ENCODE peak calls at places on chromosome 3, in five cellular contexts. One of them, this sample, is unnamed.

GRCh38 chr3:152474585-152474984 is 205.9 kb downstream of the MBNL1 start:
- DNase-seq in left lung: no peak
- DNase-seq in HCT116: peak; percentile 43
- DNase-seq in psoas muscle: no peak
- DNase-seq in colonic mucosa: no peak
- DNase-seq in this sample: peak; percentile 69

GRCh38 chr3:14424711-14425573 is 22.5 kb downstream of the SLC6A6 start:
- DNase-seq in left lung: peak; percentile 64
- DNase-seq in HCT116: no peak
- DNase-seq in colonic mucosa: no peak
- DNase-seq in psoas muscle: no peak
- DNase-seq in this sample: no peak

GRCh38 chr3:144770813-144771400 is 799.3 kb downstream of the DIPK2A start:
- DNase-seq in colonic mucosa: no peak
- DNase-seq in HCT116: peak; percentile 24
- DNase-seq in psoas muscle: no peak
- DNase-seq in left lung: no peak
- DNase-seq in this sample: no peak

GRCh38 chr3:168312991-168313390 is 217.3 kb upstream of the GOLIM4 start:
- DNase-seq in colonic mucosa: no peak
- DNase-seq in left lung: no peak
- DNase-seq in psoas muscle: no peak
- DNase-seq in HCT116: no peak
- DNase-seq in this sample: no peak

GRCh38 chr3:69463546-69463945 is 77.7 kb upstream of the FRMD4B start:
- DNase-seq in colonic mucosa: no peak
- DNase-seq in left lung: no peak
- DNase-seq in HCT116: no peak
- DNase-seq in psoas muscle: no peak
- DNase-seq in this sample: no peak

GRCh38 chr3:11136871-11137626 is 17.2 kb upstream of the HRH1 start:
- DNase-seq in psoas muscle: peak; percentile 78
- DNase-seq in HCT116: peak; percentile 100
- DNase-seq in left lung: peak; percentile 58
- DNase-seq in colonic mucosa: no peak
- DNase-seq in this sample: peak; percentile 100

GRCh38 chr3:54891540-54891897 is 36.3 kb downstream of the LRTM1 start:
- DNase-seq in left lung: peak; percentile 80
- DNase-seq in psoas muscle: peak; percentile 78
- DNase-seq in HCT116: no peak
- DNase-seq in colonic mucosa: peak; percentile 83
- DNase-seq in this sample: peak; percentile 96

GRCh38 chr3:45034612-45035252 is 8.6 kb downstream of the CLEC3B start:
- DNase-seq in left lung: peak; percentile 84
- DNase-seq in colonic mucosa: peak; percentile 62
- DNase-seq in psoas muscle: peak; percentile 77
- DNase-seq in HCT116: no peak
- DNase-seq in this sample: no peak

GRCh38 chr3:127820871-127821853 is 1.2 kb downstream of the MGLL start:
- DNase-seq in colonic mucosa: peak; percentile 83
- DNase-seq in left lung: peak; percentile 74
- DNase-seq in HCT116: no peak
- DNase-seq in psoas muscle: peak; percentile 38
- DNase-seq in this sample: no peak

GRCh38 chr3:172217877-172218276 is 178.5 kb downstream of the FNDC3B start:
- DNase-seq in HCT116: no peak
- DNase-seq in left lung: no peak
- DNase-seq in psoas muscle: no peak
- DNase-seq in colonic mucosa: no peak
- DNase-seq in this sample: no peak

GRCh38 chr3:177312491-177312890 is 115.2 kb upstream of the TBL1XR1 start:
- DNase-seq in HCT116: no peak
- DNase-seq in colonic mucosa: no peak
- DNase-seq in psoas muscle: no peak
- DNase-seq in left lung: no peak
- DNase-seq in this sample: no peak

GRCh38 chr3:36698314-36698713 is 66.0 kb downstream of the DCLK3 start:
- DNase-seq in HCT116: no peak
- DNase-seq in colonic mucosa: no peak
- DNase-seq in left lung: no peak
- DNase-seq in psoas muscle: no peak
- DNase-seq in this sample: no peak

GRCh38 chr3:38738630-38739395 is 77.2 kb downstream of the SCN10A start:
- DNase-seq in HCT116: peak; percentile 47
- DNase-seq in psoas muscle: no peak
- DNase-seq in left lung: no peak
- DNase-seq in colonic mucosa: peak; percentile 46
- DNase-seq in this sample: no peak

GRCh38 chr3:54042259-54042823 is 80.0 kb upstream of the CACNA2D3 start:
- DNase-seq in psoas muscle: no peak
- DNase-seq in colonic mucosa: no peak
- DNase-seq in left lung: no peak
- DNase-seq in HCT116: no peak
- DNase-seq in this sample: no peak

GRCh38 chr3:36993326-36994283 is at the start of gene MLH1:
- DNase-seq in colonic mucosa: peak; percentile 100
- DNase-seq in psoas muscle: peak; percentile 94
- DNase-seq in HCT116: peak; percentile 100
- DNase-seq in left lung: peak; percentile 95
- DNase-seq in this sample: peak; percentile 100

GRCh38 chr3:94118390-94118789 is 55.5 kb downstream of the NSUN3 start:
- DNase-seq in HCT116: no peak
- DNase-seq in left lung: no peak
- DNase-seq in colonic mucosa: no peak
- DNase-seq in psoas muscle: no peak
- DNase-seq in this sample: no peak

GRCh38 chr3:94115482-94115881 is 52.6 kb downstream of the NSUN3 start:
- DNase-seq in left lung: no peak
- DNase-seq in psoas muscle: no peak
- DNase-seq in HCT116: peak; percentile 3
- DNase-seq in colonic mucosa: no peak
- DNase-seq in this sample: no peak

GRCh38 chr3:94121161-94121560 is 58.3 kb downstream of the NSUN3 start:
- DNase-seq in colonic mucosa: no peak
- DNase-seq in psoas muscle: no peak
- DNase-seq in HCT116: no peak
- DNase-seq in left lung: no peak
- DNase-seq in this sample: no peak

GRCh38 chr3:94114667-94115066 is 51.8 kb downstream of the NSUN3 start:
- DNase-seq in HCT116: no peak
- DNase-seq in psoas muscle: no peak
- DNase-seq in colonic mucosa: no peak
- DNase-seq in left lung: no peak
- DNase-seq in this sample: no peak

GRCh38 chr3:94117729-94118128 is 54.9 kb downstream of the NSUN3 start:
- DNase-seq in psoas muscle: no peak
- DNase-seq in colonic mucosa: no peak
- DNase-seq in HCT116: no peak
- DNase-seq in left lung: no peak
- DNase-seq in this sample: no peak
- H3K4me3 ChIP-seq in psoas muscle: no peak overlapping the region
- H3K4me3 ChIP-seq in colonic mucosa: no peak overlapping the region
- H3K4me3 ChIP-seq in HCT116: no peak overlapping the region
- H3K4me3 ChIP-seq in left lung: no peak overlapping the region
- H3K4me3 ChIP-seq in this sample: no peak overlapping the region

DNA sequence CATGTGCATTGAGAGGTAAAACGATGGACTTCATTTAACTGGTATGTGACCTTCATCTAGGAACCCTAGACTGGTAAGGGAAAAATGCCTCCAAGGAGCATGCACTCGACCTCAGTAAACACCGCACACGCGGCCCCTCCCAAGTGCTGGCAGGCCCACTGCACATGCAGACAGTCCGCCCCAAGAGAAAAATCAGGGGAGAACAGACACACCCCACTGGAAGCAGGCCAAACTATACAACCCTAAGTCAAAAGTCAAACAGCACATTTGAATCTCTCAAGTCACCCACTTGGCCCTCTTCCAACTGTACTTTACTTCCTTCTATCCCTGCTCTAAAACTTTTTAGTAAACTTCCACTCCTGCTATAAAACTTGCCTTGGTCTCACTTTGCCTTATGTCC is 250.1 kb upstream of the HES1 start:
- DNase-seq in HCT116: no peak
- DNase-seq in left lung: peak; percentile 62
- DNase-seq in psoas muscle: no peak
- DNase-seq in colonic mucosa: peak; percentile 96
- DNase-seq in this sample: no peak
- H3K4me3 ChIP-seq in HCT116: no peak overlapping the region
- H3K4me3 ChIP-seq in left lung: no peak overlapping the region
- H3K4me3 ChIP-seq in psoas muscle: no peak overlapping the region
- H3K4me3 ChIP-seq in colonic mucosa: no peak overlapping the region
- H3K4me3 ChIP-seq in this sample: no peak overlapping the region

DNA sequence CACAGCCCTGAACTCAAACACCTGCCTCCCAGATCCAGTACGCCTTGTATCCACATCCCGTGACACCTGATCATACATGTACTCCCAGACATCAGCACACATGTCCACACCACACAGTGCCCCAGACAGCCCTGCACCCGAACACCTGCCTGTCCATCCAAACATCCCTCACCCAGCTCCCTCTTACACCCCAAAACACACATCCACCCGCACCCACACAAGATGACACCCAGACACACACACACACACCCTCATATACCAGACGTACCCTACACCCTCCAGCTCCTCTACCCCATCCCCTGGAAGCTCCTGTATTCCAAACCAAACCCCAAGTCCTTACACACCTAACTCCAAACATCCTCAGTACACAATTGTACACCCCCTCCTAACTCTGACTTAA is 735 bp downstream of the CAMK1 start:
- DNase-seq in HCT116: no peak
- DNase-seq in left lung: no peak
- DNase-seq in psoas muscle: no peak
- DNase-seq in colonic mucosa: no peak
- DNase-seq in this sample: no peak
- H3K4me3 ChIP-seq in HCT116: peak overlapping the region; percentile 70
- H3K4me3 ChIP-seq in left lung: peak overlapping the region; percentile 89
- H3K4me3 ChIP-seq in psoas muscle: peak overlapping the region; percentile 71
- H3K4me3 ChIP-seq in colonic mucosa: peak overlapping the region; percentile 52
- H3K4me3 ChIP-seq in this sample: peak overlapping the region; percentile 62

DNA sequence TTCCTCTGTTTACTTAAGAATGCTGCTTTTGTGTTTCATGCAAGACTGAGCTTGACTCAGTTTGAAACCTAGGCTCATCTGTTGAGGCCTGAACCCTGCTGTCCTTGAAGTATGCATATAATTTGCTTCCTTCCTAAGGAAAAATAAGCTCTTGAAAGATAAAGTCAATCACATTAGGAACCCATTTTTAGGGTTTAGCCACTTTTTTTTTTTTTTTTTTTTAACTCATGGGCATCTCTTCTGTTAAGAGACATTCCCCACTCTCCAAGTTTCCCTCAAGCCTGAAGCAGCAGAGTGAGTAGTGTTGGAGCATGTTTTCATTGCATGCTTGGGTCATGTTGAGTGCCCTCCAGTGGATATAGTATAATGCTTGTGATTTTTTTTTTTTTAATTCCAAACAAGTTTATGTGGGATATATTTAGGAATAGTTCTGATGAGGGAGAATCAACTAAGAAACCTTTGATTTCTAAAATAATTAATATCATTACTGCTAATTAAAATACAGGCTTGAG is 3.6 kb downstream of the CTNNB1 start:
- DNase-seq in HCT116: no peak
- DNase-seq in colonic mucosa: no peak
- DNase-seq in left lung: no peak
- DNase-seq in psoas muscle: no peak
- DNase-seq in this sample: peak; percentile 31
- H3K4me3 ChIP-seq in HCT116: no peak overlapping the region
- H3K4me3 ChIP-seq in colonic mucosa: no peak overlapping the region
- H3K4me3 ChIP-seq in left lung: no peak overlapping the region
- H3K4me3 ChIP-seq in psoas muscle: peak overlapping the region; percentile 97
- H3K4me3 ChIP-seq in this sample: peak overlapping the region; percentile 88

DNA sequence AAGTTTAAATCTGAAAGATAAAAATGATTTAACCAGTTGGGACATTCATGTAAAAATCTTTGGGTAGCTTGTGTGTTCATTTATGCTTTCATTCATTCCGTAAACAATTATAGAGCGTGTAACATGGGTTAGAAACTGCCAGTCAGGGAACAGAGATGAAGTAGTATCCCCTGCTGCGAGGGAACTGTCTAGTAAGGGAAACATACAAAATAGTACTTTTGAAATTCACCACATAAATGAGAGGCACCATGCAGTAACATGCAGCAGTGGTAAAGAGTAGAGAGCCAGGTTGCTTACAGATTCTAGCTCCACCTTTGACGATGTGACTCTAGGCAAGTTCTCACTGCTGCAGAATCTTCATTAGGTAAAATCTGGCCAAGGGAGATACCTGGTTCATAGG is 921 bp downstream of the DZIP3 start:
- DNase-seq in left lung: no peak
- DNase-seq in HCT116: no peak
- DNase-seq in colonic mucosa: no peak
- DNase-seq in psoas muscle: no peak
- DNase-seq in this sample: no peak
- H3K4me3 ChIP-seq in left lung: peak overlapping the region; percentile 63
- H3K4me3 ChIP-seq in HCT116: peak overlapping the region; percentile 95
- H3K4me3 ChIP-seq in colonic mucosa: no peak overlapping the region
- H3K4me3 ChIP-seq in psoas muscle: peak overlapping the region; percentile 87
- H3K4me3 ChIP-seq in this sample: peak overlapping the region; percentile 83